ENCODE peak calls at places on chromosomes 4 and X, in four cellular contexts. X is H4, N is H7, P is GM20000. E is an unnamed sample.

GRCh38 chrX:123504047-123504446 is 228.8 kb downstream of the THOC2 start:
- DNase-seq in X (no peak), N (no peak), P (no peak), E (no peak)

GRCh38 chr4:1170805-1171305 is 1.5 kb downstream of the SPON2 start:
- DNase-seq in X (no peak), N (no peak), P (no peak), E (no peak)

GRCh38 chrX:37314526-37314925 is 34.6 kb upstream of the PRRG1 start:
- DNase-seq in X (no peak), N (no peak), P (no peak), E (no peak)

GRCh38 chr4:73902038-73902637 is 32.9 kb downstream of the CXCL1 start:
- DNase-seq in X (no peak), N (no peak), P (no peak), E (no peak)

GRCh38 chr4:1329408-1330371 is 17.3 kb upstream of the UVSSA start:
- DNase-seq in X (no peak), N (peak), P (no peak), E (peak)

GRCh38 chr4:184403384-184403781 is 71.0 kb downstream of the IRF2 start:
- DNase-seq in X (no peak), N (no peak), P (no peak), E (no peak)

GRCh38 chrX:113369056-113369455 is 528.4 kb upstream of the AMOT start:
- DNase-seq in X (no peak), N (no peak), P (no peak), E (no peak)

GRCh38 chrX:111040377-111041017 is 55.5 kb upstream of the PAK3 start:
- DNase-seq in X (peak), N (no peak), P (no peak), E (no peak)